ENCODE peak calls at places on chromosomes 5 and 9, in five cellular contexts. K, O, E, W and R are unnamed samples.

GRCh38 chr9:69173891-69174644 is at the start of gene TJP2:
- DNase-seq in E (peak; percentile 86), W (peak; percentile 40), O (peak; percentile 61), K (peak; percentile 54), R (peak; percentile 88)

GRCh38 chr5:7878381-7878873 is 9.5 kb downstream of the MTRR start:
- DNase-seq in E (no peak), K (peak; percentile 41), W (no peak), O (no peak), R (no peak)

GRCh38 chr5:13217636-13218035 is 726.9 kb downstream of the DNAH5 start:
- DNase-seq in K (no peak), W (no peak), E (no peak), O (no peak), R (no peak)

GRCh38 chr9:123834907-123835562 is 94.9 kb downstream of the DENND1A start:
- DNase-seq in K (no peak), W (no peak), O (no peak), E (no peak), R (no peak)

GRCh38 chr9:79664375-79664825 is 92.6 kb downstream of the TLE4 start:
- DNase-seq in W (no peak), O (no peak), K (no peak), E (no peak), R (no peak)

GRCh38 chr9:5326893-5327548 is 12.7 kb downstream of the RLN1 start:
- DNase-seq in K (peak; percentile 1), O (peak; percentile 82), W (peak; percentile 50), E (no peak), R (no peak)

GRCh38 chr5:17190242-17190778 is 27.1 kb upstream of the BASP1 start:
- DNase-seq in W (no peak), O (no peak), K (peak; percentile 23), E (no peak), R (no peak)

GRCh38 chr9:37931586-37931985 is 27.7 kb upstream of the SLC25A51 start:
- DNase-seq in O (no peak), K (no peak), W (no peak), E (no peak), R (no peak)

GRCh38 chr5:59276277-59276647 is 617.3 kb downstream of the PDE4D start:
- DNase-seq in K (no peak), E (no peak), O (no peak), W (no peak), R (no peak)

GRCh38 chr9:86637515-86637914 is 283.3 kb upstream of the TUT7 start:
- DNase-seq in K (no peak), E (no peak), W (peak; percentile 27), O (no peak), R (no peak)

GRCh38 chr5:17216176-17216973 is 1.1 kb upstream of the BASP1 start:
- DNase-seq in O (peak; percentile 80), K (peak; percentile 42), W (peak; percentile 85), E (peak; percentile 85), R (peak; percentile 93)

GRCh38 chr5:112957970-112958773 is 18.4 kb upstream of the DCP2 start:
- DNase-seq in E (no peak), O (peak; percentile 85), W (peak; percentile 81), K (peak; percentile 65), R (no peak)

GRCh38 chr9:112867275-112867991 is 23.2 kb downstream of the SLC46A2 start:
- DNase-seq in W (no peak), O (peak; percentile 77), E (no peak), K (peak; percentile 45), R (no peak)

GRCh38 chr9:81596671-81597426 is 92.5 kb downstream of the TLE1 start:
- DNase-seq in E (no peak), W (no peak), K (no peak), O (no peak), R (no peak)

GRCh38 chr5:74415695-74416102 is 224.8 kb downstream of the ENC1 start:
- DNase-seq in O (no peak), K (peak; percentile 81), E (no peak), W (no peak), R (no peak)

GRCh38 chr5:60332244-60333018 is 367.5 kb downstream of the DEPDC1B start:
- DNase-seq in W (no peak), E (no peak), K (no peak), O (no peak), R (no peak)

GRCh38 chr5:11902304-11902703 is 1.9 kb downstream of the CTNND2 start:
- DNase-seq in W (no peak), O (no peak), E (no peak), K (no peak), R (no peak)

GRCh38 chr5:55218966-55219365 is 8.1 kb downstream of the MCIDAS start:
- DNase-seq in E (no peak), O (peak; percentile 90), K (no peak), W (peak; percentile 97), R (no peak)

GRCh38 chr5:58940446-58940845 is 357.6 kb downstream of the RAB3C start:
- DNase-seq in E (no peak), K (no peak), O (no peak), W (no peak), R (no peak)

GRCh38 chr9:120715331-120715924 is 1.2 kb upstream of the MEGF9 start:
- DNase-seq in K (no peak), E (peak; percentile 87), O (no peak), W (no peak), R (peak; percentile 84)

GRCh38 chr5:174576042-174576441 is 148.3 kb upstream of the MSX2 start:
- DNase-seq in K (no peak), O (no peak), W (no peak), E (peak; percentile 3), R (no peak)

GRCh38 chr9:90974643-90975245 is 173.1 kb downstream of the SYK start:
- DNase-seq in W (no peak), E (no peak), K (no peak), O (no peak), R (no peak)

GRCh38 chr9:129490583-129491485 is 130.1 kb downstream of the C9orf50 start:
- DNase-seq in K (no peak), W (no peak), E (no peak), O (peak; percentile 65), R (no peak)

GRCh38 chr5:10733426-10733825 is 27.6 kb downstream of the DAP start:
- DNase-seq in W (no peak), K (no peak), E (no peak), O (no peak), R (no peak)

GRCh38 chr5:10729320-10730133 is 31.5 kb downstream of the DAP start:
- DNase-seq in K (no peak), W (no peak), O (no peak), E (no peak), R (no peak)

GRCh38 chr5:10734050-10734709 is 26.9 kb downstream of the DAP start:
- DNase-seq in E (no peak), K (no peak), W (no peak), O (no peak), R (no peak)

GRCh38 chr5:10734832-10735231 is 26.2 kb downstream of the DAP start:
- DNase-seq in K (no peak), E (no peak), W (no peak), O (no peak), R (no peak)

GRCh38 chr5:10731910-10732309 is 29.1 kb downstream of the DAP start:
- DNase-seq in O (peak; percentile 36), W (no peak), E (no peak), K (no peak), R (no peak)
- TF ChIP-seq POLR2AphosphoS5 in O (no peak), W (no peak), E (no peak), K (no peak), R (no peak)

DNA sequence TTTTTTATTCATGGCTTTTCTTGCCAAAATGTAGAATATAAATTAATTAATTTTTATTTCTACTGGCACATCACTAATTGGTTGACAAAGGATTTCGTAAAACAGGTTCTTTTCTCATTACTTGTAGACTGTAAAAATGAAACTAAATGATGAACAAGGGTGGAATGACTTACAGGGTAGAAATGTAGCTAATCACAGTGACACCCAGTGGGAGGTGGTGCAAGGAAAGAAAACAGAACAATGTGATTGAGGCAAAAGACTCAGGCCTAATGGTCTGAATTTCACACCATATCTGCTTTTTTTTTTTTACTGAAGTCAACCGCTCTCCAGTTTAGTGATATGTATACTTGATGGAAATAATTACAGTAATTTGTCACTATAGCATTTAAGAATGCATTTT is 28.9 kb downstream of the GABRG2 start:
- DNase-seq in W (no peak), O (no peak), E (no peak), K (no peak), R (no peak)
- TF ChIP-seq CTCF in W (no peak), O (no peak), E (no peak), K (no peak), R (no peak)

GRCh38 chr5:170571331-170571731 is 67.5 kb downstream of the KCNIP1 start:
- DNase-seq in K (peak; percentile 4), E (no peak), O (no peak), W (no peak), R (no peak)

GRCh38 chr5:170571885-170572284 is 68.1 kb downstream of the KCNIP1 start:
- DNase-seq in O (no peak), E (no peak), K (no peak), W (no peak), R (no peak)

GRCh38 chr5:170572453-170572852 is 68.6 kb downstream of the KCNIP1 start:
- DNase-seq in K (no peak), O (no peak), W (no peak), E (no peak), R (no peak)

GRCh38 chr5:170573660-170574059 is 69.8 kb downstream of the KCNIP1 start:
- DNase-seq in O (no peak), K (no peak), E (no peak), W (no peak), R (no peak)

DNA sequence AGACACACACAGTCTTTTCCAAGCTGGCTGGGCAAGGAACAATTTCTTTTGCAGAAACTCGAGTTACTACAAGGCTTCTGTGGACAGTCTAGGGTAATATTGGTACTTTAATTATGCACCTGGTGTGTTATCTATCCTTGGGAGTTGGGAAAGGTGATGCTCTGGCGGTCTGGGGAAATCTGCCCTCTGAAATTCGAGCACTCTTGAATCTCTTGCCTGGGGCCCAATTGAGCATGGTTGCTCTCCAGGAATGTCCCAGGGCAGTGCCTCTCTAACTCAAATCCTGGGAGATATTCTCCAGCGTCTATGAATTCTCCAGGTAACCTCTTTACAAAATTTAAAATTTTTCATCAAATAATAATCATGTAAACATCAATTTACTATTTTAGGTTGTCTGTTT is 69.3 kb downstream of the KCNIP1 start:
- DNase-seq in W (no peak), K (no peak), E (peak; percentile 24), O (no peak), R (no peak)
- TF ChIP-seq POLR2A in W (no peak), K (no peak), E (no peak), O (no peak), R (no peak)

DNA sequence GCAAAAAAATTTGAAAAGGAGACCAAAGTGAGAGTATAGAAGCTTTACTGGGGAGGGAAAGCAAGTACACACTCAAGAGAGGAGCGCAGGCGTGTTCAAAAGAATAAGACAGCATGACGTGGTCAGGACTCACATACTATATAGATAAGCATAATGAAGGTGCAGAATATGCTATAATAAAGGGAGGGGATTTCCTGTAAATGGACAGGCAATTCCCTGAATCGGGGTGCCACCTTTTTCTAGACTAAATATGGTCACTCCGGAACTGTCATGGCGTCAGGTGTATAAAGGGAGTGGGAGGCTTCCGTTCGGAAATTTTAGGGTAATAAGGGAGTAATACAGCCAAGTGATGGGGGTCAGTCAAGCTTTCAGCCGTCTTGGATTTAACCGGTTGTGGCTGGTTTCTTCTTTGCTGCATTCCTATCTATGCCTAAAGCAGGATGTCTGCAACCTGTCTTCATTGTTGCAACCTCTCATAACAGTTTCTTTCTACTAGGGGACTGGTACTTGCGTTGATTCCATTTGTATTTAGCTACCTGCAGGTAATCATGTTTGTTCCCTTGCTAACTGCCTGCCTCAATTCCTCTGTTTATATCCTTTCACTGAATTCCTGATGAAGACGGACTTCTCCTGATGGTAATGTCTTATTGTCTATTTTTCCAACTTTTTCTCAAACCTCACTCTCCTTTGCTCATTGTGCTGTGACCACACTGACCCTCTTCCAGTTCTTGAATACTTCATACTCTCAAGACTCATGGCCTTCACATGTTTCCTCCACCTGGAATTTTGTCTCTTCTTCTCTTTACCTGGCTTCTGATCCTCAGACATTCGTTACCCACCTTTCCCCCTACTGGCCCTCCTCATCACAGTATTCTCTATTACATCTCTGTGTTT is 48.9 kb downstream of the PRR16 start:
- DNase-seq in W (no peak), O (no peak), K (no peak), E (no peak), R (no peak)
- TF ChIP-seq POLR2AphosphoS5 in W (no peak), O (no peak), K (no peak), E (no peak), R (no peak)